ENCODE peak calls at places on chromosomes 2 and 18, in four cellular contexts. E is PC-9, J is neural progenitor cell, W is fibroblast of lung. K is an unnamed sample.

GRCh38 chr2:231617059-231617926 is 24.6 kb downstream of the TEX44 start:
- DNase-seq in W (no peak), E (peak), J (no peak), K (peak)

GRCh38 chr2:1676913-1677832 is 67.1 kb downstream of the PXDN start:
- DNase-seq in J (no peak), W (no peak), E (no peak), K (no peak)

GRCh38 chr2:228700638-228701037 is 519.2 kb upstream of the SPHKAP start:
- DNase-seq in W (peak), J (no peak), E (no peak), K (peak)

GRCh38 chr2:161165811-161166210 is 5.6 kb downstream of the TANK start:
- DNase-seq in W (peak), J (no peak), E (no peak), K (no peak)

GRCh38 chr2:215772003-215772402 is 241.3 kb downstream of the MREG start:
- DNase-seq in E (no peak), W (no peak), J (peak), K (peak)

GRCh38 chr2:46942143-46942526 is 26.5 kb upstream of the MCFD2 start:
- DNase-seq in J (peak), E (peak), W (no peak), K (peak)

GRCh38 chr2:28470759-28471158 is 25.1 kb upstream of the PLB1 start:
- DNase-seq in W (no peak), E (no peak), J (no peak), K (peak)

GRCh38 chr18:61847164-61847791 is 45.5 kb downstream of the RNF152 start:
- DNase-seq in E (no peak), W (no peak), J (no peak), K (no peak)

GRCh38 chr2:215712219-215712849 is 276.5 kb upstream of the FN1 start:
- DNase-seq in W (no peak), J (no peak), E (no peak), K (no peak)

GRCh38 chr2:72126186-72127100 is 21.2 kb downstream of the CYP26B1 start:
- DNase-seq in E (no peak), W (no peak), J (no peak), K (no peak)

GRCh38 chr18:60452424-60452823 is 79.8 kb upstream of the MC4R start:
- DNase-seq in E (no peak), W (peak), J (no peak), K (peak)

GRCh38 chr2:56749152-56749752 is 565.5 kb downstream of the CCDC85A start:
- DNase-seq in J (peak), W (peak), E (no peak), K (peak)

GRCh38 chr2:201357216-201357615 is at the start of gene FLACC1:
- DNase-seq in E (peak), J (peak), W (peak), K (peak)

GRCh38 chr18:77160515-77160914 is 27.9 kb upstream of the MBP start:
- DNase-seq in E (no peak), W (no peak), J (peak), K (no peak)

GRCh38 chr18:14104906-14105748 is 27.1 kb downstream of the ZNF519 start:
- DNase-seq in W (no peak), E (no peak), J (no peak), K (peak)

GRCh38 chr2:64214281-64215115 is 70.3 kb upstream of the PELI1 start:
- DNase-seq in E (peak), W (no peak), J (no peak), K (no peak)

GRCh38 chr2:145598434-145598833 is 1078.5 kb upstream of the ZEB2 start:
- DNase-seq in W (peak), J (no peak), E (no peak), K (peak)

GRCh38 chr2:89763581-89764485 is 1072.4 kb downstream of the RPIA start:
- DNase-seq in W (no peak), J (no peak), E (no peak), K (no peak)

GRCh38 chr2:120305296-120305695 is 40.6 kb upstream of the INHBB start:
- DNase-seq in E (no peak), W (peak), J (peak), K (peak)

GRCh38 chr2:187989925-187990623 is 301.6 kb upstream of the GULP1 start:
- DNase-seq in E (no peak), W (no peak), J (peak), K (peak)

GRCh38 chr2:102114851-102115497 is 27.6 kb upstream of the IL1R1 start:
- DNase-seq in W (peak), J (no peak), E (peak), K (no peak)

GRCh38 chr2:120604767-120605166 is 130.9 kb upstream of the GLI2 start:
- DNase-seq in W (no peak), J (no peak), E (no peak), K (no peak)

GRCh38 chr18:58536534-58537271 is 92.2 kb downstream of the ALPK2 start:
- DNase-seq in E (no peak), J (no peak), W (no peak), K (no peak)

GRCh38 chr18:48817021-48817461 is 133.7 kb downstream of the SMAD7 start:
- DNase-seq in W (no peak), J (no peak), E (no peak), K (no peak)

GRCh38 chr2:36539631-36540030 is 58.3 kb downstream of the FEZ2 start:
- DNase-seq in E (no peak), J (no peak), W (no peak), K (peak)

GRCh38 chr2:60979231-60979630 is 38.3 kb upstream of the PEX13 start:
- DNase-seq in W (no peak), J (no peak), E (no peak), K (no peak)

GRCh38 chr2:106038598-106039375 is 155.3 kb downstream of the UXS1 start:
- DNase-seq in J (no peak), E (no peak), W (no peak), K (peak)

GRCh38 chr2:95366514-95366913 is 36.0 kb upstream of the FAHD2A start:
- DNase-seq in E (no peak), J (no peak), W (no peak), K (no peak)

GRCh38 chr2:42965196-42965595 is 172.8 kb upstream of the HAAO start:
- DNase-seq in W (no peak), J (no peak), E (no peak), K (no peak)

GRCh38 chr2:176156301-176156958 is 677 bp upstream of the HOXD3 start:
- DNase-seq in J (no peak), E (no peak), W (no peak), K (no peak)

GRCh38 chr2:110848519-110848918 is 116.1 kb downstream of the ACOXL start:
- DNase-seq in J (no peak), W (no peak), E (no peak), K (no peak)

GRCh38 chr2:26722911-26723310 is 30.4 kb downstream of the KCNK3 start:
- DNase-seq in J (no peak), E (no peak), W (no peak), K (no peak)

GRCh38 chr18:66560092-66560491 is 43.8 kb downstream of the CDH19 start:
- DNase-seq in E (peak), J (peak), W (peak), K (peak)

GRCh38 chr2:25473758-25474335 is 132.1 kb upstream of the DNMT3A start:
- DNase-seq in E (no peak), J (no peak), W (no peak), K (no peak)

GRCh38 chr2:30031184-30031583 is 109.8 kb upstream of the ALK start:
- DNase-seq in J (peak), E (no peak), W (no peak), K (no peak)

GRCh38 chr2:41892486-41892885 is 155.3 kb upstream of the PKDCC start:
- DNase-seq in E (no peak), W (no peak), J (no peak), K (no peak)

GRCh38 chr2:104871566-104872033 is 17.7 kb downstream of the POU3F3 start:
- DNase-seq in W (no peak), J (no peak), E (no peak), K (no peak)

GRCh38 chr2:104868081-104868806 is 14.3 kb downstream of the POU3F3 start:
- DNase-seq in J (no peak), W (no peak), E (no peak), K (no peak)

GRCh38 chr2:104872034-104872865 is 18.3 kb downstream of the POU3F3 start:
- DNase-seq in E (no peak), W (no peak), J (peak), K (no peak)

GRCh38 chr2:104872866-104873688 is 19.2 kb downstream of the POU3F3 start:
- DNase-seq in W (peak), E (no peak), J (peak), K (peak)

DNA sequence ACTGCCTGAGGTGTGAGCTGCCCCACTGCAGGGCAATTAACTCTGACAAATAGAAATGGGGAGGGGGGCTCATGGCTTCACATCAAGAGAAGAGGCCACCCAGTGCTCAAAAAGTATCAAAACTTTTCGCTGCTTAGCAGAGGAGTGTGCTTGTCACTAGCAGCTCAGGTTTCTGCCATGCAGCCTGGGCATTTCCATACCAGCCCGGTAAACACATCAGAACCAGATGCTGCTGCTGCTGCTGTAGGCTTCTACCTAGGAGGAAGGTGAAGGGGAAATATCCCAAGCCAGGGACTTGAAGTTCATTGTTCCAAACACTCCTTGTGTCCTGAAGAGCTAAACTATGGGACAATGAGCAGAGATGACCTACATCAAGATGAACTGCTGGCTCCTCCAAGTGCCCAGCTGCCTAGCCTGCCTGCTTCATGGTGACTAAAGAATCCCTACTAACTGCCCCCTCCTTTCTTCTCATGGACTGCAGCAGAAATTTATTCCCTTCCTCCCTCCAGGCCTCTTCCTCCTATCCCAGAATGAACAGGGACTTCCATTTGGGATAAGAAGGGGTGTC is 16.4 kb downstream of the POU3F3 start:
- DNase-seq in J (no peak), E (no peak), W (no peak), K (no peak)
- TF ChIP-seq EZH2 in J (no peak), E (no peak), W (no peak), K (no peak)

DNA sequence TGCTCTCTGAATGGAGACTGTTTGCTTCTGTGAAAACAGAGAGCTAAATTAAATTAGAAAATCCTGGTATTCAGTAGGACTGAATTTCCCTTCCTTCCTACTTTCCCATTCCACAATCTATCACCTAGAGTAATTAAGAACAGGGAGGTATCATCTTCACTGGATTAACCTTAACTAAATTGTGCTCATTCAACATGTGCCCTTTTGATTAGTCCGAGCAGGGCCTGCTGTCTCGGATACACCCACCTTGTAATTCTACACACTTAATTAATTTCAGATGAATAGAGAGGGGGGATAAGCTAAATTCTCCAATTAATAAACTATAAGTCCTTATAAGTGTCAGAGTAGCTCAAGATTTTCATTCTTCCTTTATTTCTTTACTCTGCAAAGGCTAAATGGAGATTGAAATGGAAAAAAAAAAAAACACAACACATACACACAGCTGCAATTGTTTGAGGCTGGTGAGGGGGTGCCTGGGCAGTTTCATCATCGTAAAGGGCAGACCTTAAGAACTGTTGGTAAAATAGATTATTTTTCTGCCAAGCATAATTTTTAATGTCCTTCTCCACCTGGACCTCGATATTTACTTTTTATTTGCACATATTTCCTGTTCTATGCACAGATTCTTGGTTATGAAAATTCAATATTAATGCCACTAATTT is 157.1 kb upstream of the SIX2 start:
- DNase-seq in W (no peak), J (peak), E (no peak), K (no peak)
- TF ChIP-seq EZH2 in W (no peak), J (no peak), E (no peak), K (no peak)

GRCh38 chr2:153873062-153874048 is 1.6 kb downstream of the GALNT13 start:
- DNase-seq in W (no peak), E (no peak), J (peak), K (no peak)
- TF ChIP-seq EZH2 in W (no peak), E (no peak), J (peak), K (no peak)

GRCh38 chr2:20223345-20224190 is 1.4 kb downstream of the SDC1 start:
- DNase-seq in E (peak), W (peak), J (peak), K (peak)
- TF ChIP-seq EZH2 in E (no peak), W (no peak), J (no peak), K (no peak)

GRCh38 chr18:12252061-12252460 is 2.1 kb upstream of the CIDEA start:
- DNase-seq in E (no peak), W (no peak), J (no peak), K (no peak)

GRCh38 chr18:12253027-12253426 is 1.1 kb upstream of the CIDEA start:
- DNase-seq in J (no peak), W (no peak), E (no peak), K (no peak)

GRCh38 chr18:12254820-12255511 is 805 bp downstream of the CIDEA start:
- DNase-seq in J (no peak), W (no peak), E (no peak), K (no peak)

GRCh38 chr18:12254137-12254819 is at the start of gene CIDEA:
- DNase-seq in E (no peak), J (peak), W (no peak), K (no peak)

GRCh38 chr18:12253517-12254136 is 534 bp upstream of the CIDEA start:
- DNase-seq in E (no peak), W (no peak), J (peak), K (no peak)
- TF ChIP-seq EZH2 in E (no peak), W (peak), J (peak), K (no peak)

GRCh38 chr2:10764101-10764785 is 42.8 kb downstream of the ATP6V1C2 start:
- DNase-seq in E (no peak), J (peak), W (no peak), K (no peak)
- TF ChIP-seq EZH2 in E (no peak), J (no peak), W (no peak), K (no peak)

GRCh38 chr2:170819941-170820646 is 3.4 kb downstream of the GAD1 start:
- DNase-seq in W (no peak), J (peak), E (no peak), K (no peak)
- TF ChIP-seq EZH2 in W (peak), J (peak), E (no peak), K (no peak)

GRCh38 chr2:98936133-98936916 is at the start of gene CRACDL:
- DNase-seq in W (no peak), J (peak), E (no peak), K (peak)

GRCh38 chr2:98935777-98936132 is 270 bp downstream of the CRACDL start:
- DNase-seq in E (no peak), W (no peak), J (no peak), K (no peak)

GRCh38 chr2:98937906-98938305 is 1.9 kb upstream of the CRACDL start:
- DNase-seq in J (no peak), E (no peak), W (no peak), K (no peak)

GRCh38 chr2:98935111-98935770 is 784 bp downstream of the CRACDL start:
- DNase-seq in E (no peak), W (no peak), J (peak), K (peak)

DNA sequence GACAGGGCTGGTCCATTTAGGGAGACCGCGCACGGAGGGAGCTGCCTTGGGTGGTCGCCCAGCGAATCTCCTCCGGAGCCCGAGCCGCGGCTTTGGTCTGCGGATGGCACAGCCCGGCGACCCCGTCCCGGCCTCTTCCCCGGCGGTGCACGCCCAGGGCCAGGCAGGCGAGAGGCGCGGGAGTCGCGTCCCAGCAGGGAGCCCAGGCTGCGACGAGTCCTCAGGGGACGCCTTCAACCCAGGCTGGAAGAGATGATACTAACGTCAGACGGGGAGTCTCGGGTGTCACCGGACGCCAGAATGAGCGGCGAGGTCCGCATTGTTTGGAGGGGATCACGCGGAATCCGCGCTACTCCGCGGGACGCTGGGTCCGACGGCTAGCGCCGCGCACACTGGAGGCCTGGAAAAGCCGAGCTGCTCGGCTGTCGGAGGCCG is 909 bp upstream of the CRACDL start:
- DNase-seq in W (no peak), E (no peak), J (peak), K (no peak)
- TF ChIP-seq EZH2 in W (no peak), E (no peak), J (peak), K (no peak)

K was measured in PC-3.